ENCODE peak calls at places on chromosome 12, in eight cellular contexts. O, W, J, F, L, D, X and B are unnamed samples.

GRCh38 chr12:7369274-7369729 is 65.4 kb downstream of the ACSM4 start:
- DNase-seq in O (no peak), W (no peak), J (no peak), F (peak; percentile 62), L (peak; percentile 48), D (no peak), X (no peak), B (peak; percentile 6)

GRCh38 chr12:52186135-52186840 is 5.5 kb downstream of the KRT80 start:
- DNase-seq in O (no peak), W (no peak), J (peak; percentile 82), F (peak; percentile 68), L (no peak), D (no peak), X (no peak), B (no peak)

GRCh38 chr12:6215932-6216494 is 15.8 kb downstream of the CD9 start:
- DNase-seq in O (no peak), W (peak; percentile 97), J (peak; percentile 83), F (peak; percentile 69), L (no peak), D (peak; percentile 90), X (no peak), B (peak; percentile 88)

GRCh38 chr12:27808831-27809230 is 28.8 kb upstream of the MANSC4 start:
- DNase-seq in O (no peak), W (peak; percentile 55), J (no peak), F (no peak), L (no peak), D (no peak), X (no peak), B (no peak)

GRCh38 chr12:59321278-59321677 is 274.6 kb upstream of the SLC16A7 start:
- DNase-seq in O (no peak), W (no peak), J (no peak), F (no peak), L (no peak), D (no peak), X (no peak), B (no peak)

GRCh38 chr12:95986635-95987535 is 9.3 kb downstream of the HAL start:
- DNase-seq in O (no peak), W (no peak), J (no peak), F (no peak), L (no peak), D (no peak), X (no peak), B (no peak)

GRCh38 chr12:85363382-85364190 is 83.6 kb downstream of the ALX1 start:
- DNase-seq in O (no peak), W (no peak), J (peak; percentile 41), F (peak; percentile 32), L (no peak), D (no peak), X (no peak), B (no peak)

GRCh38 chr12:120820885-120821510 is 83.2 kb downstream of the SPPL3 start:
- DNase-seq in O (no peak), W (no peak), J (no peak), F (no peak), L (no peak), D (no peak), X (no peak), B (no peak)

GRCh38 chr12:13094349-13094748 is 9.1 kb downstream of the GSG1 start:
- DNase-seq in O (no peak), W (no peak), J (peak; percentile 72), F (no peak), L (no peak), D (no peak), X (no peak), B (no peak)

GRCh38 chr12:47218191-47218654 is 138.5 kb upstream of the AMIGO2 start:
- DNase-seq in O (peak; percentile 34), W (no peak), J (no peak), F (no peak), L (no peak), D (no peak), X (no peak), B (no peak)

GRCh38 chr12:65810036-65810435 is 14.2 kb upstream of the HMGA2 start:
- DNase-seq in O (no peak), W (no peak), J (peak; percentile 69), F (no peak), L (no peak), D (no peak), X (no peak), B (no peak)

GRCh38 chr12:67539946-67540345 is 108.6 kb upstream of the DYRK2 start:
- DNase-seq in O (no peak), W (no peak), J (peak; percentile 20), F (no peak), L (no peak), D (no peak), X (no peak), B (no peak)

GRCh38 chr12:122067548-122067947 is 11.0 kb upstream of the MLXIP start:
- DNase-seq in O (no peak), W (no peak), J (no peak), F (no peak), L (no peak), D (no peak), X (no peak), B (no peak)

GRCh38 chr12:132289356-132290202 is 39.8 kb downstream of the GALNT9 start:
- DNase-seq in O (no peak), W (no peak), J (no peak), F (no peak), L (no peak), D (no peak), X (peak; percentile 27), B (no peak)

GRCh38 chr12:30794020-30794419 is 39.3 kb upstream of the CAPRIN2 start:
- DNase-seq in O (no peak), W (no peak), J (no peak), F (no peak), L (no peak), D (no peak), X (no peak), B (no peak)

GRCh38 chr12:53078425-53079225 is 565 bp downstream of the SPRYD3 start:
- DNase-seq in O (peak; percentile 68), W (peak; percentile 64), J (peak; percentile 46), F (no peak), L (no peak), D (no peak), X (peak; percentile 42), B (peak; percentile 63)

GRCh38 chr12:89353823-89354629 is 1.7 kb upstream of the DUSP6 start:
- DNase-seq in O (peak; percentile 48), W (peak; percentile 86), J (peak; percentile 56), F (peak; percentile 51), L (peak; percentile 87), D (peak; percentile 84), X (peak; percentile 49), B (peak; percentile 95)

GRCh38 chr12:73863541-73863940 is 674.1 kb upstream of the ATXN7L3B start:
- DNase-seq in O (no peak), W (no peak), J (peak; percentile 9), F (peak; percentile 69), L (no peak), D (no peak), X (no peak), B (no peak)

GRCh38 chr12:16880864-16881285 is 274.9 kb upstream of the LMO3 start:
- DNase-seq in O (no peak), W (peak; percentile 31), J (no peak), F (no peak), L (no peak), D (no peak), X (no peak), B (peak; percentile 57)

GRCh38 chr12:55746147-55746912 is 3.4 kb downstream of the GDF11 start:
- DNase-seq in O (no peak), W (no peak), J (peak; percentile 40), F (no peak), L (no peak), D (no peak), X (no peak), B (no peak)
- H3K4me3 ChIP-seq in O (peak overlapping the region; percentile 91), W (no peak overlapping the region), J (peak overlapping the region; percentile 13), F (no peak overlapping the region), L (peak overlapping the region; percentile 77), D (no peak overlapping the region), X (no peak overlapping the region), B (no peak overlapping the region)

GRCh38 chr12:93804392-93805179 is 127.4 kb downstream of the CRADD start:
- DNase-seq in O (no peak), W (no peak), J (no peak), F (no peak), L (no peak), D (no peak), X (no peak), B (no peak)
- H3K4me3 ChIP-seq in O (no peak overlapping the region), W (no peak overlapping the region), J (no peak overlapping the region), F (no peak overlapping the region), L (no peak overlapping the region), D (no peak overlapping the region), X (no peak overlapping the region), B (no peak overlapping the region)

DNA sequence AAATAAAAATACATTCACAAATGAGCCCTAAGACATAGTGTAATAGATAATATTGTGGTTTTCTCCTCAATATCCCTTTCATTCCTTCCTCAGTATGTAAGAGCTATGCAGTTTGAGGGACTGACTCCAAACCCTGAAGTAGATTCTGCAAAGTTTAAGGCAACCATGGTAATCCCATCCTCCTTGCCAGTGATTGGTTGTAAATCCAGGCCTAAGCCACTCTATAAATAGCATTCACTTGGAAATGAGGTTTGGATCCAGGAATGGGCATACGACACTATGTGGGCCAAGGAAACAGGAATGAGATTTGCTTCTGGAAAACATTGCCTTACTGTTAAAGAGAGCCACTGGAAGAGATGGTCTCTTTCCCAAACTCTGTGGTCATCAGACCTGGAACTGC is 468.7 kb upstream of the SOX5 start:
- DNase-seq in O (no peak), W (no peak), J (no peak), F (no peak), L (no peak), D (no peak), X (no peak), B (no peak)
- H3K4me3 ChIP-seq in O (no peak overlapping the region), W (no peak overlapping the region), J (no peak overlapping the region), F (no peak overlapping the region), L (no peak overlapping the region), D (no peak overlapping the region), X (no peak overlapping the region), B (no peak overlapping the region)

DNA sequence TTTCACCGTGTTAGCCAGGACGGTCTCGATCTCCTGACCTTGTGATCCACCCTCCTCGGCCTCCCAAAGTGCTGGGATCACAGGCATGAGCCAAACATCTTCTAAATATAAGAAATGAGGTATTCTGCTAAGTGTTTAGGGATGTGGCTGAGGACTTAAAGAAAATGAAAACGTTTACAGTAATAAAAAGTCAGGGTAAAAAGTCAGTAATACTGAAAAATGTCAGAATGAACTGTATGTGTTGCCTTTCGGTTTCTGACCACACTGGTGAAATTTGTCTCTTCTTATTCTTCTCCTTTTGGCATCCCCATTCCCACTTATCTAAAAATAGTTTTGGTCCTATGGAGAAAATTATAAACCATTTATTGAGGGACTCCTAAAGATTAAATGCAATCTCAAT is 20.5 kb downstream of the TMEM116 start:
- DNase-seq in O (no peak), W (no peak), J (no peak), F (no peak), L (no peak), D (no peak), X (no peak), B (no peak)
- H3K4me3 ChIP-seq in O (no peak overlapping the region), W (no peak overlapping the region), J (no peak overlapping the region), F (no peak overlapping the region), L (no peak overlapping the region), D (no peak overlapping the region), X (no peak overlapping the region), B (no peak overlapping the region)

GRCh38 chr12:88113871-88114270 is 28.0 kb downstream of the CEP290 start:
- DNase-seq in O (no peak), W (no peak), J (peak; percentile 9), F (peak; percentile 14), L (no peak), D (no peak), X (no peak), B (no peak)

GRCh38 chr12:88108021-88108420 is 33.9 kb downstream of the CEP290 start:
- DNase-seq in O (no peak), W (no peak), J (peak; percentile 25), F (peak; percentile 8), L (no peak), D (no peak), X (no peak), B (no peak)

GRCh38 chr12:88111074-88111652 is 30.7 kb downstream of the CEP290 start:
- DNase-seq in O (peak; percentile 36), W (no peak), J (peak; percentile 71), F (no peak), L (no peak), D (no peak), X (no peak), B (no peak)
- H3K4me3 ChIP-seq in O (no peak overlapping the region), W (no peak overlapping the region), J (peak overlapping the region; percentile 37), F (no peak overlapping the region), L (peak overlapping the region; percentile 40), D (no peak overlapping the region), X (no peak overlapping the region), B (no peak overlapping the region)